ENCODE peak calls at places on chromosomes 16 and 17, in four cellular contexts. C is mammary epithelial cell; M is naive thymus-derived CD4-positive, alpha-beta T cell; P is breast epithelium. B is an unnamed sample.
A peak's percentile ranks its signal among the peaks of the same experiment; 100 is the strongest.

GRCh38 chr17:40103082-40103741 is 2.8 kb upstream of the NR1D1 start:
- DNase-seq in C (no peak), M (no peak), P (no peak), B (no peak)

GRCh38 chr17:35044181-35044580 is 19.3 kb downstream of the RFFL start:
- DNase-seq in M (no peak), P (no peak), C (no peak), B (no peak)

GRCh38 chr17:64174686-64175456 is 44.9 kb upstream of the ERN1 start:
- DNase-seq in M (no peak), C (peak; percentile 49), P (no peak), B (no peak)

GRCh38 chr17:82012482-82013295 is 10.0 kb downstream of the CENPX start:
- DNase-seq in P (no peak), M (no peak), C (no peak), B (no peak)

GRCh38 chr17:40525294-40525693 is 23.9 kb upstream of the TNS4 start:
- DNase-seq in M (no peak), C (no peak), P (no peak), B (no peak)

GRCh38 chr17:7767425-7768021 is 50.0 kb downstream of the DNAH2 start:
- DNase-seq in M (no peak), P (no peak), C (no peak), B (no peak)

GRCh38 chr17:3710951-3711383 is 12.7 kb upstream of the HASPIN start:
- DNase-seq in M (no peak), C (peak; percentile 52), P (no peak), B (peak; percentile 67)

GRCh38 chr16:2398520-2398919 is 30.7 kb upstream of the CCNF start:
- DNase-seq in C (no peak), M (no peak), P (no peak), B (no peak)

GRCh38 chr16:1830213-1830612 is 3.2 kb downstream of the FAHD1 start:
- DNase-seq in M (no peak), C (no peak), P (no peak), B (no peak)

DNA sequence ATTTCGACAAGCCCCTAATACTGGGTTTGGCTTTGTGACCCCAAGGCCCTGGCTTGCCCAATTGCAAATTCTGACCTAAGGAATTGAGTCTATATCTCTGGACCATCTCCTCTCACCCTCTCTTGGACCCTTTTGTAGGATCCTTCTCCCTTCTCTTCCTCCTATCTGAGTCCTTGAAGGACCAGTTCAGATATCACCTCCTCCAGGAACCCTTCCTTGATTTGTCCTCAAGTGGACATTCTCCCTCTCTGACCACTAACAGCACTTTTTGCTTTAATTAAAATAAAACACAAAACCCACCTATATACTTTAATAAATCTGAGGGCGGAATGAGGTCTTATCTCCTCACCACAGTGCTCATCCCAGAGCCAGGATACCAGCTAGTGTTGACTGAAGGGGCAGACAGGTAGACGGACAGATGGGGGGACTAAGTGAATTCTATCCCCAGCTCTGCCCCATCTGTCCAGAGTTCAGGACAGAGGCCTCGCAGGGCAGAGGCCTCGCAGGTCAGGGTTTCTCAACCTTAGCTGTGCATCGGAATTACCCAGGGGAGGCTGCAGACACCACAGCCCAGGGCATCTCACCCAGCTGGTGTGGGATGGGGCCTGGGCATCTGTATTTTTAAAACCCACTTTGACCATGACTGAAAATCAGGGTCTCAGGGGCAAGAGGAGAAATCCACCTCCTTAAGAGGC is 9.1 kb downstream of the PLCD3 start:
- DNase-seq in M (no peak), P (no peak), C (no peak), B (no peak)
- H3K4me3 ChIP-seq in M (no peak overlapping the region), P (no peak overlapping the region), C (no peak overlapping the region), B (no peak overlapping the region)

GRCh38 chr17:78324391-78325075 is 35.3 kb downstream of the SOCS3 start:
- DNase-seq in C (no peak), M (no peak), P (peak; percentile 47), B (no peak)
- H3K4me1 ChIP-seq in C (peaks cover 28% of the 10 kb centered on the region), M (peaks cover 16% of the 10 kb centered on the region), P (no peaks in the 10 kb centered on the region), B (peaks cover 19% of the 10 kb centered on the region)

GRCh38 chr17:42683407-42684031 is 1.2 kb downstream of the CNTNAP1 start:
- DNase-seq in C (no peak), P (no peak), M (no peak), B (peak; percentile 13)

GRCh38 chr17:42684929-42685556 is 2.7 kb downstream of the CNTNAP1 start:
- DNase-seq in M (no peak), C (no peak), P (no peak), B (no peak)

GRCh38 chr17:42682400-42683384 is at the start of gene CNTNAP1:
- DNase-seq in P (no peak), M (no peak), C (peak; percentile 67), B (peak; percentile 13)

GRCh38 chr17:42685831-42686230 is 3.5 kb downstream of the CNTNAP1 start:
- DNase-seq in P (no peak), C (no peak), M (no peak), B (no peak)

GRCh38 chr17:42684033-42684625 is 1.8 kb downstream of the CNTNAP1 start:
- DNase-seq in M (no peak), P (no peak), C (no peak), B (no peak)
- H3K4me3 ChIP-seq in M (no peak overlapping the region), P (peak overlapping the region; percentile 73), C (no peak overlapping the region), B (no peak overlapping the region)

GRCh38 chr17:50180066-50180465 is 14.3 kb downstream of the SGCA start:
- DNase-seq in M (no peak), C (no peak), P (no peak), B (no peak)

GRCh38 chr17:50181155-50181554 is 15.3 kb downstream of the SGCA start:
- DNase-seq in M (no peak), C (no peak), P (no peak), B (no peak)

GRCh38 chr17:50182783-50183438 is 17.1 kb downstream of the SGCA start:
- DNase-seq in P (no peak), C (no peak), M (no peak), B (no peak)

GRCh38 chr17:50181601-50182345 is 16.0 kb downstream of the SGCA start:
- DNase-seq in M (no peak), C (peak; percentile 25), P (no peak), B (no peak)

GRCh38 chr17:50180593-50180992 is 14.8 kb downstream of the SGCA start:
- DNase-seq in M (no peak), P (no peak), C (no peak), B (no peak)
- H3K4me1 ChIP-seq in M (peaks cover 15% of the 10 kb centered on the region), P (peaks cover 9% of the 10 kb centered on the region), C (peaks cover 33% of the 10 kb centered on the region), B (no peaks in the 10 kb centered on the region)

GRCh38 chr16:24986512-24987303 is 28.5 kb downstream of the ARHGAP17 start:
- DNase-seq in C (no peak), P (no peak), M (no peak), B (no peak)
- H3K4me3 ChIP-seq in C (no peak overlapping the region), P (no peak overlapping the region), M (no peak overlapping the region), B (no peak overlapping the region)

GRCh38 chr16:85626191-85626951 is 13.2 kb downstream of the GSE1 start:
- DNase-seq in C (no peak), P (no peak), M (no peak), B (no peak)
- H3K4me1 ChIP-seq in C (no peaks in the 10 kb centered on the region), P (peaks cover 10% of the 10 kb centered on the region), M (no peaks in the 10 kb centered on the region), B (no peaks in the 10 kb centered on the region)

B was measured in effector memory CD4-positive, alpha-beta T cell.